ENCODE peak calls at places on chromosomes 2 and 18, in four cellular contexts. One of them, this sample, is unnamed. For H3K4me1, the result is how much of the 10 kb centered on the place peaks cover.

GRCh38 chr2:232539298-232540231 is at the start of gene CHRNG:
- DNase-seq in aorta: peak
- DNase-seq in GM23248: no peak
- DNase-seq in CD4-positive, CD25-positive, alpha-beta regulatory T cell: no peak
- DNase-seq in this sample: no peak

GRCh38 chr2:144659731-144660275 is 139.9 kb upstream of the ZEB2 start:
- DNase-seq in aorta: no peak
- DNase-seq in GM23248: peak
- DNase-seq in CD4-positive, CD25-positive, alpha-beta regulatory T cell: no peak
- DNase-seq in this sample: peak

GRCh38 chr2:186306754-186307153 is 179.3 kb upstream of the ZC3H15 start:
- DNase-seq in aorta: no peak
- DNase-seq in GM23248: no peak
- DNase-seq in CD4-positive, CD25-positive, alpha-beta regulatory T cell: no peak
- DNase-seq in this sample: no peak

GRCh38 chr2:230723363-230723762 is 10.7 kb downstream of the CAB39 start:
- DNase-seq in aorta: no peak
- DNase-seq in GM23248: peak
- DNase-seq in CD4-positive, CD25-positive, alpha-beta regulatory T cell: peak
- DNase-seq in this sample: no peak

GRCh38 chr18:74963820-74964446 is 245.0 kb downstream of the PTGR3 start:
- DNase-seq in aorta: no peak
- DNase-seq in GM23248: peak
- DNase-seq in CD4-positive, CD25-positive, alpha-beta regulatory T cell: no peak
- DNase-seq in this sample: no peak

GRCh38 chr18:8603663-8604520 is 5.3 kb upstream of the RAB12 start:
- DNase-seq in aorta: no peak
- DNase-seq in GM23248: no peak
- DNase-seq in CD4-positive, CD25-positive, alpha-beta regulatory T cell: no peak
- DNase-seq in this sample: no peak

GRCh38 chr2:157758586-157758985 is 117.5 kb downstream of the ACVR1 start:
- DNase-seq in aorta: no peak
- DNase-seq in GM23248: no peak
- DNase-seq in CD4-positive, CD25-positive, alpha-beta regulatory T cell: no peak
- DNase-seq in this sample: no peak

GRCh38 chr2:222304737-222305509 is 6.1 kb upstream of the PAX3 start:
- DNase-seq in aorta: no peak
- DNase-seq in GM23248: no peak
- DNase-seq in CD4-positive, CD25-positive, alpha-beta regulatory T cell: no peak
- DNase-seq in this sample: no peak

GRCh38 chr2:119250891-119251290 is 27.3 kb downstream of the STEAP3 start:
- DNase-seq in aorta: peak
- DNase-seq in GM23248: no peak
- DNase-seq in CD4-positive, CD25-positive, alpha-beta regulatory T cell: no peak
- DNase-seq in this sample: no peak
- H3K4me1 ChIP-seq in aorta: under half
- H3K4me1 ChIP-seq in GM23248: half or more
- H3K4me1 ChIP-seq in CD4-positive, CD25-positive, alpha-beta regulatory T cell: under half
- H3K4me1 ChIP-seq in this sample: under half

DNA sequence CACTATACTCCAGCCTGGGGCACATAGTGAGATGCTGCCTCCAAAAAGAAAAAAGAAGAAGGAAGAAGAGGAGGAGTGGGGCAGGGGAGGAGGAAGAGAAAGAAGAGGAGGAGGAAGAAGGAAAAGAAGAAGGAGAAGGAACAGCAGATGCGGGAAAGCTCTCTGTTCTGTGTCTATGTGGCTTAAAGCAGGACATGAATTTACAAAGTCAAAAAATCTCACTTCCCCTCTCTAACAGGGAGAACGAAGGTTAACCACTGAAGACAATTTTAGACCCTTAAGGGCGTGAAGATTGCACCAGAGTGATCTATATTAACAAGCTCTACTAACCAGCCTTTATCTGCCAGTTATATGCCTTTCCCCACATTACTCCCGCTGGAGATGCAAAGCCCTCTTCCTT is 258.9 kb downstream of the METTL4 start:
- DNase-seq in aorta: no peak
- DNase-seq in GM23248: no peak
- DNase-seq in CD4-positive, CD25-positive, alpha-beta regulatory T cell: no peak
- DNase-seq in this sample: no peak
- H3K27ac ChIP-seq in aorta: no peak
- H3K27ac ChIP-seq in GM23248: no peak
- H3K27ac ChIP-seq in CD4-positive, CD25-positive, alpha-beta regulatory T cell: no peak
- H3K27ac ChIP-seq in this sample: no peak

GRCh38 chr18:63283305-63283704 is 36.3 kb downstream of the BCL2 start:
- DNase-seq in aorta: no peak
- DNase-seq in GM23248: no peak
- DNase-seq in CD4-positive, CD25-positive, alpha-beta regulatory T cell: no peak
- DNase-seq in this sample: no peak

GRCh38 chr18:63286926-63287325 is 32.6 kb downstream of the BCL2 start:
- DNase-seq in aorta: no peak
- DNase-seq in GM23248: no peak
- DNase-seq in CD4-positive, CD25-positive, alpha-beta regulatory T cell: no peak
- DNase-seq in this sample: no peak

GRCh38 chr18:63284861-63285260 is 34.7 kb downstream of the BCL2 start:
- DNase-seq in aorta: no peak
- DNase-seq in GM23248: no peak
- DNase-seq in CD4-positive, CD25-positive, alpha-beta regulatory T cell: no peak
- DNase-seq in this sample: no peak

GRCh38 chr18:63284173-63284765 is 35.3 kb downstream of the BCL2 start:
- DNase-seq in aorta: no peak
- DNase-seq in GM23248: no peak
- DNase-seq in CD4-positive, CD25-positive, alpha-beta regulatory T cell: no peak
- DNase-seq in this sample: no peak

GRCh38 chr18:63285332-63285731 is 34.2 kb downstream of the BCL2 start:
- DNase-seq in aorta: no peak
- DNase-seq in GM23248: no peak
- DNase-seq in CD4-positive, CD25-positive, alpha-beta regulatory T cell: no peak
- DNase-seq in this sample: no peak
- H3K4me1 ChIP-seq in aorta: under half
- H3K4me1 ChIP-seq in GM23248: under half
- H3K4me1 ChIP-seq in CD4-positive, CD25-positive, alpha-beta regulatory T cell: half or more
- H3K4me1 ChIP-seq in this sample: half or more

GRCh38 chr2:55150834-55151233 is 81.3 kb downstream of the CLHC1 start:
- DNase-seq in aorta: no peak
- DNase-seq in GM23248: no peak
- DNase-seq in CD4-positive, CD25-positive, alpha-beta regulatory T cell: no peak
- DNase-seq in this sample: no peak

GRCh38 chr2:55154525-55155030 is 77.5 kb downstream of the CLHC1 start:
- DNase-seq in aorta: no peak
- DNase-seq in GM23248: no peak
- DNase-seq in CD4-positive, CD25-positive, alpha-beta regulatory T cell: no peak
- DNase-seq in this sample: no peak

GRCh38 chr2:55151721-55152433 is 80.2 kb downstream of the CLHC1 start:
- DNase-seq in aorta: no peak
- DNase-seq in GM23248: no peak
- DNase-seq in CD4-positive, CD25-positive, alpha-beta regulatory T cell: no peak
- DNase-seq in this sample: no peak

GRCh38 chr2:55153564-55154315 is 78.4 kb downstream of the CLHC1 start:
- DNase-seq in aorta: no peak
- DNase-seq in GM23248: no peak
- DNase-seq in CD4-positive, CD25-positive, alpha-beta regulatory T cell: no peak
- DNase-seq in this sample: no peak

GRCh38 chr2:55152475-55153422 is 79.3 kb downstream of the CLHC1 start:
- DNase-seq in aorta: no peak
- DNase-seq in GM23248: no peak
- DNase-seq in CD4-positive, CD25-positive, alpha-beta regulatory T cell: no peak
- DNase-seq in this sample: no peak
- H3K27ac ChIP-seq in aorta: no peak
- H3K27ac ChIP-seq in GM23248: no peak
- H3K27ac ChIP-seq in CD4-positive, CD25-positive, alpha-beta regulatory T cell: no peak
- H3K27ac ChIP-seq in this sample: no peak

DNA sequence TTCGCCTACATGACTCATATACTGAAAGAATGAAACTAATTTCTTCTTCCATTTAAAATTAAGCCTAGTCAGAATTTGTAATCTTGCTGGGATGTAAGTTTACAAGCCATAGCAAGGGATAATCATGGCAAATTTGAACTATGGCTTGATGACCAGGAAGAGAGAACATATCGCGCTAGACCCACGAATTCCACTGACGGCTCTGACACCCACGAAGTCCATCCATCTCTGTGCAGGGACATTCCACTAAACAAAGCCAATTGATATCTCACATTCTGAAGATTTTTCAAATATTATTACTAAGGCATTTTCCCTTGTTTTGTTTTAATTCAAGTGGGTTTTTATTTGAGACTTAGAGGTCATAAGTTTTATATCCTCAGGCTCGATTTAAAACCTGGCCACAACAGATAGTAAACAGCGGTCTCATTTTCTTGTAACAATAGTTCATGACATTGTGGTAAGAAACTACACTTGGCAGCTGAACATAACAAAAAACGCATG is 113.0 kb downstream of the QPCT start:
- DNase-seq in aorta: no peak
- DNase-seq in GM23248: peak
- DNase-seq in CD4-positive, CD25-positive, alpha-beta regulatory T cell: no peak
- DNase-seq in this sample: no peak
- H3K4me1 ChIP-seq in aorta: under half
- H3K4me1 ChIP-seq in GM23248: half or more
- H3K4me1 ChIP-seq in CD4-positive, CD25-positive, alpha-beta regulatory T cell: under half
- H3K4me1 ChIP-seq in this sample: half or more

GRCh38 chr2:207256026-207256425 is 90.3 kb upstream of the KLF7 start:
- DNase-seq in aorta: no peak
- DNase-seq in GM23248: no peak
- DNase-seq in CD4-positive, CD25-positive, alpha-beta regulatory T cell: no peak
- DNase-seq in this sample: no peak

GRCh38 chr2:207255565-207255964 is 89.8 kb upstream of the KLF7 start:
- DNase-seq in aorta: no peak
- DNase-seq in GM23248: peak
- DNase-seq in CD4-positive, CD25-positive, alpha-beta regulatory T cell: no peak
- DNase-seq in this sample: no peak

GRCh38 chr2:207253946-207254345 is 88.2 kb upstream of the KLF7 start:
- DNase-seq in aorta: no peak
- DNase-seq in GM23248: peak
- DNase-seq in CD4-positive, CD25-positive, alpha-beta regulatory T cell: no peak
- DNase-seq in this sample: no peak

GRCh38 chr2:207252979-207253640 is 87.4 kb upstream of the KLF7 start:
- DNase-seq in aorta: no peak
- DNase-seq in GM23248: peak
- DNase-seq in CD4-positive, CD25-positive, alpha-beta regulatory T cell: no peak
- DNase-seq in this sample: no peak

DNA sequence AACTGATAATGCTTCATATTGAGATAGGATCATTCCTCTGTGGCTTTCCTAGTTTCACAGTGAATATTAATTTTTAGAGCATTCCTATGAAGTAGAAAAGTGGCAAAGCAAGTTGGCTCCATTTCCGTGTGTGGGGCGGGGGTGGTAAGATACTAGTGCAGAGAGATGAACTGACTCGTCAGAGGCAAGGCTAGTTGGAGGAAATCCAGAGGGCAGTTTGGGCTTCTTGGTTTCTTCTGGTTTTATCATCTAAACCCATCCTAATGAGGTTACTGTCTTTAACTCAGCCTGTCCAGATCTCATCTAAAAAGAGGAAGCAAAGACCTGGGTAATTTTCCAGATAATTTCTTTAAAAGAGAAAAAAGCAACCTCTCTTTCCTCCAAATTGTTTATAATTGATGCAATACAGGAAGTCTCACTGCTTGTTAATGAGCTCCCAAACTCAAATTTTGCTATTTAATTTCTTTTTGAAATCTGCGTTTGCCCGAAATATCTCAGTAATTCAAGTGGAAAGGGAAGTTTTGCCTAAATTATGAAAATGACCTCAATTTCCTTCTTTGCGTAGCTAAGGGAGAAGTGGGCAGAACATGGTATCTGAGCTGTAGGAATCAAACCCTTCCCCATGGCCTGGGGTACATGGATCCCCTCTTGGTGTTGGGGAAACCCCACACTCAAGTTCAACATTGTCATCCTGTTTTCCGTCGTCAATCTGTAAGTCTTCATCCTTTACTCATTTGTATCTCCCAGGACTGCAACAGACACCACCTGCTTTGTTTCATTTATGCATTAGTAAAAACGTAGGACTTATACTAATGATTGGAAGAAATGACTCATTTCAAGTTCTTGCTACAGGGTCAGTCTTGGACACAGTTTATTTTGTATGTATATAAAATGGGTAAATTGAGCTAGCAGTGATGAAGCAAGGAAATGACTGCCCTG is 89.0 kb upstream of the KLF7 start:
- DNase-seq in aorta: no peak
- DNase-seq in GM23248: peak
- DNase-seq in CD4-positive, CD25-positive, alpha-beta regulatory T cell: no peak
- DNase-seq in this sample: no peak
- H3K27ac ChIP-seq in aorta: no peak
- H3K27ac ChIP-seq in GM23248: peak
- H3K27ac ChIP-seq in CD4-positive, CD25-positive, alpha-beta regulatory T cell: no peak
- H3K27ac ChIP-seq in this sample: no peak